ENCODE peak calls at places on chromosomes 4 and X, in nine cellular contexts. One of them, this sample, is unnamed.

GRCh38 chr4:5888222-5888701 is 4.6 kb downstream of the CRMP1 start:
- DNase-seq in fibroblast of lung: no peak
- DNase-seq in IMR-90: no peak
- DNase-seq in NB4: no peak
- DNase-seq in hepatocyte: peak
- DNase-seq in lung: no peak
- DNase-seq in tibial artery: no peak
- DNase-seq in thyroid gland: no peak
- DNase-seq in dorsolateral prefrontal cortex: no peak
- DNase-seq in this sample: no peak

GRCh38 chrX:132958086-132958703 is at the start of gene HS6ST2:
- DNase-seq in hepatocyte: peak
- DNase-seq in NB4: no peak
- DNase-seq in fibroblast of lung: no peak
- DNase-seq in lung: no peak
- DNase-seq in dorsolateral prefrontal cortex: no peak
- DNase-seq in thyroid gland: no peak
- DNase-seq in IMR-90: no peak
- DNase-seq in tibial artery: no peak
- DNase-seq in this sample: no peak

GRCh38 chr4:107034091-107034698 is 1.9 kb downstream of the DKK2 start:
- DNase-seq in fibroblast of lung: peak
- DNase-seq in lung: peak
- DNase-seq in thyroid gland: peak
- DNase-seq in NB4: peak
- DNase-seq in hepatocyte: peak
- DNase-seq in dorsolateral prefrontal cortex: peak
- DNase-seq in IMR-90: no peak
- DNase-seq in tibial artery: peak
- DNase-seq in this sample: peak

GRCh38 chr4:31968842-31969241 is 1248.7 kb downstream of the PCDH7 start:
- DNase-seq in lung: no peak
- DNase-seq in tibial artery: no peak
- DNase-seq in dorsolateral prefrontal cortex: no peak
- DNase-seq in hepatocyte: no peak
- DNase-seq in fibroblast of lung: no peak
- DNase-seq in thyroid gland: no peak
- DNase-seq in IMR-90: no peak
- DNase-seq in NB4: peak
- DNase-seq in this sample: no peak

GRCh38 chr4:5784960-5785611 is 74.1 kb downstream of the EVC start:
- DNase-seq in hepatocyte: no peak
- DNase-seq in lung: no peak
- DNase-seq in tibial artery: no peak
- DNase-seq in dorsolateral prefrontal cortex: no peak
- DNase-seq in IMR-90: no peak
- DNase-seq in fibroblast of lung: no peak
- DNase-seq in thyroid gland: no peak
- DNase-seq in NB4: no peak
- DNase-seq in this sample: peak

GRCh38 chr4:101911616-101912015 is 121.1 kb downstream of the BANK1 start:
- DNase-seq in fibroblast of lung: no peak
- DNase-seq in NB4: no peak
- DNase-seq in hepatocyte: no peak
- DNase-seq in thyroid gland: no peak
- DNase-seq in dorsolateral prefrontal cortex: no peak
- DNase-seq in lung: no peak
- DNase-seq in tibial artery: no peak
- DNase-seq in IMR-90: no peak
- DNase-seq in this sample: no peak

GRCh38 chr4:47482326-47482725 is 2.7 kb upstream of the ATP10D start:
- DNase-seq in lung: no peak
- DNase-seq in tibial artery: no peak
- DNase-seq in dorsolateral prefrontal cortex: no peak
- DNase-seq in NB4: no peak
- DNase-seq in fibroblast of lung: peak
- DNase-seq in IMR-90: peak
- DNase-seq in thyroid gland: no peak
- DNase-seq in hepatocyte: no peak
- DNase-seq in this sample: no peak

GRCh38 chr4:127708985-127709384 is 21.2 kb upstream of the SLC25A31 start:
- DNase-seq in hepatocyte: peak
- DNase-seq in lung: no peak
- DNase-seq in IMR-90: peak
- DNase-seq in NB4: no peak
- DNase-seq in dorsolateral prefrontal cortex: no peak
- DNase-seq in fibroblast of lung: peak
- DNase-seq in tibial artery: no peak
- DNase-seq in thyroid gland: peak
- DNase-seq in this sample: no peak

GRCh38 chr4:140426610-140427103 is 791 bp downstream of the CLGN start:
- DNase-seq in dorsolateral prefrontal cortex: no peak
- DNase-seq in fibroblast of lung: peak
- DNase-seq in NB4: peak
- DNase-seq in thyroid gland: no peak
- DNase-seq in hepatocyte: peak
- DNase-seq in lung: no peak
- DNase-seq in IMR-90: no peak
- DNase-seq in tibial artery: no peak
- DNase-seq in this sample: no peak

GRCh38 chr4:100986360-100986868 is 360.9 kb downstream of the PPP3CA start:
- DNase-seq in hepatocyte: peak
- DNase-seq in lung: no peak
- DNase-seq in fibroblast of lung: peak
- DNase-seq in thyroid gland: peak
- DNase-seq in dorsolateral prefrontal cortex: no peak
- DNase-seq in IMR-90: no peak
- DNase-seq in NB4: no peak
- DNase-seq in tibial artery: no peak
- DNase-seq in this sample: no peak

GRCh38 chrX:100413231-100413630 is 3.2 kb upstream of the PCDH19 start:
- DNase-seq in lung: no peak
- DNase-seq in tibial artery: peak
- DNase-seq in hepatocyte: peak
- DNase-seq in IMR-90: peak
- DNase-seq in fibroblast of lung: peak
- DNase-seq in thyroid gland: peak
- DNase-seq in NB4: peak
- DNase-seq in dorsolateral prefrontal cortex: no peak
- DNase-seq in this sample: no peak

GRCh38 chr4:39342731-39343130 is 23.4 kb downstream of the RFC1 start:
- DNase-seq in tibial artery: no peak
- DNase-seq in thyroid gland: no peak
- DNase-seq in NB4: no peak
- DNase-seq in lung: no peak
- DNase-seq in dorsolateral prefrontal cortex: no peak
- DNase-seq in hepatocyte: no peak
- DNase-seq in fibroblast of lung: no peak
- DNase-seq in IMR-90: no peak
- DNase-seq in this sample: no peak

GRCh38 chrX:41005445-41005992 is 79.7 kb upstream of the USP9X start:
- DNase-seq in hepatocyte: no peak
- DNase-seq in thyroid gland: no peak
- DNase-seq in fibroblast of lung: no peak
- DNase-seq in tibial artery: peak
- DNase-seq in dorsolateral prefrontal cortex: no peak
- DNase-seq in NB4: peak
- DNase-seq in IMR-90: no peak
- DNase-seq in lung: no peak
- DNase-seq in this sample: no peak

GRCh38 chrX:41014776-41015175 is 70.5 kb upstream of the USP9X start:
- DNase-seq in tibial artery: no peak
- DNase-seq in dorsolateral prefrontal cortex: no peak
- DNase-seq in thyroid gland: no peak
- DNase-seq in IMR-90: peak
- DNase-seq in lung: no peak
- DNase-seq in NB4: peak
- DNase-seq in hepatocyte: no peak
- DNase-seq in fibroblast of lung: no peak
- DNase-seq in this sample: no peak

GRCh38 chrX:41010188-41010846 is 74.9 kb upstream of the USP9X start:
- DNase-seq in tibial artery: peak
- DNase-seq in dorsolateral prefrontal cortex: peak
- DNase-seq in NB4: peak
- DNase-seq in thyroid gland: peak
- DNase-seq in lung: peak
- DNase-seq in fibroblast of lung: peak
- DNase-seq in hepatocyte: peak
- DNase-seq in IMR-90: peak
- DNase-seq in this sample: peak

DNA sequence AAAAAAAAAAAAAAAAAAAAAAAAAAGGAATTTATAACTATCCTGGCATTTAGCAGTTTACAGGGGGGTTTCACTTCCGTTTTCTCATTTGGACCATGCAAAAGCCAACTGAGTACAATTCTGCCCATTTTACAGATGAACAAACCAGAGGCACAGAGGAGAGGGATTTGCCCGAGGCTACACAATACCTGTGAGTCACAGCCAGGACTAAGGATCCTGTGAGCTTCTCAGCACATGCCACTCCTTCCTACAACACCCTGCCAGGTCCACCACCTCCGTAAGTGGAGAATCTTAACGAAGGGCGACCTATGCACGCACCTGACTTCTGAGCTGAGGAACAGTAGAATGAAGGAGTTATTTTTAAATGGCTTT is 75.4 kb upstream of the USP9X start:
- DNase-seq in tibial artery: no peak
- DNase-seq in lung: no peak
- DNase-seq in NB4: peak
- DNase-seq in fibroblast of lung: no peak
- DNase-seq in IMR-90: no peak
- DNase-seq in thyroid gland: no peak
- DNase-seq in dorsolateral prefrontal cortex: no peak
- DNase-seq in hepatocyte: no peak
- DNase-seq in this sample: no peak
- H3K4me3 ChIP-seq in tibial artery: peak
- H3K4me3 ChIP-seq in lung: no peak
- H3K4me3 ChIP-seq in NB4: no peak
- H3K4me3 ChIP-seq in fibroblast of lung: peak
- H3K4me3 ChIP-seq in IMR-90: no peak
- H3K4me3 ChIP-seq in thyroid gland: no peak
- H3K4me3 ChIP-seq in dorsolateral prefrontal cortex: peak
- H3K4me3 ChIP-seq in hepatocyte: no peak
- H3K4me3 ChIP-seq in this sample: peak

DNA sequence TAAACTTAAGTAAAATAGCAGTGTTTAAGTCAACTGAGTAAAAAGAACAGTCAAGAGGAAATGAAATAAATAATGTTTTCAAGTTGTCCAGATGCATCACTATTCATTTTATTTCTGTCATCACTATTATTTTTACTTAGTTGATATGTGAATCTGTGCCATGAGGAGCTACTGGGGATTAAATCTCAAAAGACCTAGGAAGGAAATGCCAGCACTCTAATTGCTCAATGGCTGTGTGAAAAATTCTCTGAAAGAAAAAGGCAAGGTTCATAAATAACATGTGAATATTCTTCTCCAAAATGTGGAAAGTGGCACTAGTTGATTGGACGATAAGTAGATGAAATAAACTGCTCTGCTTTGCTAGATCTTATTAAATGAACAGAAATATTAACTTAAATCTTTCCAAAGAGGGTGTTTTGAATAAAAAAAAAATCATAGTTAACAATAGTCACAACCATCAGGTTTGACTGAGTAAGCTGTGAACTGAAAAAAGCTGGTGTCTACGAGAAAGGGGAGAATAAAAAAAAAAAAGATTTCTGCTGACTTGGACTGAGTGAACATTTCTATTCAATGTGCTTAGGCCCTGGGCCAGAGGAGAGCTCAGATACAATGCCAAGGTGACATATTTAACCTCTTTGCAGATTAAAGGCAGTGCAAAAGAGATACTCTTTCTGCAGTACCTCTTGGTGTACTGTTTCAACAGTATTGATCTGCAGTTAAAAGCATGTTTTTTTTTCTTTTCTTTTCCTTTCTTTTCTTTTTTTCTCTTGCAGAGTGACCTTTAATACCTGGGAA is 1.5 kb downstream of the SPARCL1 start:
- DNase-seq in fibroblast of lung: no peak
- DNase-seq in lung: no peak
- DNase-seq in dorsolateral prefrontal cortex: no peak
- DNase-seq in IMR-90: no peak
- DNase-seq in tibial artery: no peak
- DNase-seq in hepatocyte: no peak
- DNase-seq in thyroid gland: peak
- DNase-seq in NB4: no peak
- DNase-seq in this sample: no peak
- H3K4me3 ChIP-seq in fibroblast of lung: no peak
- H3K4me3 ChIP-seq in lung: peak
- H3K4me3 ChIP-seq in dorsolateral prefrontal cortex: peak
- H3K4me3 ChIP-seq in IMR-90: no peak
- H3K4me3 ChIP-seq in tibial artery: peak
- H3K4me3 ChIP-seq in hepatocyte: no peak
- H3K4me3 ChIP-seq in thyroid gland: peak
- H3K4me3 ChIP-seq in NB4: no peak
- H3K4me3 ChIP-seq in this sample: peak

DNA sequence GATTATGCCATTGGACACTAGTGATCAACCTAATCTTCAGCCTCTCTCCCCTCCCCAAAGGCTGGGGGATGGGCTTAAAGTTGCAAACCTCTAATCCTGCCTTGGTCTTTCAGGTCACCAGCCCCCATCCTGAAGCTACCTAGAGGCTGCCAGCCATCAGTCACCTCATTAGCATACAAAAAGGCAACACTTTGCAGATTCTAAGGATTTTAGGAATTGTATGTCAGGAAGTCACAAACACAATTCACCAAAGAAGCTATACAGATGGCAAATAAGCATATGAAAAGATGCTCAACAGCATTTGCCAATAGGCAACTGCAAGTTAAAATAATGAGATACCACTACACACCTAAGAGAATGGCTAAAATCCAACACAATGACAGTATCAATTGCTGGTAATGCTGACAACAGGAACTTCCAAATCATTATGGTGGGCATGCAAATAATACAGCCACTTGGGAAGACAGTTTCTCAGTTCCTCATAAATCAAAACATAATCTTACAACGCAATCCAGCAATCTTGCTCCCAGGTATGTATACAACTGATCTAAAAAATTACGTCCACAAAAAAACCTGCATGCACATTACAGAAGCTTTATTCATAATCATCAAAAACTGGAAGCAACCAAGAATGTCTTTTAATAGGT is 9.0 kb upstream of the PIM2 start:
- DNase-seq in tibial artery: no peak
- DNase-seq in IMR-90: no peak
- DNase-seq in hepatocyte: no peak
- DNase-seq in lung: no peak
- DNase-seq in fibroblast of lung: no peak
- DNase-seq in thyroid gland: no peak
- DNase-seq in dorsolateral prefrontal cortex: no peak
- DNase-seq in NB4: no peak
- DNase-seq in this sample: no peak
- H3K4me3 ChIP-seq in tibial artery: no peak
- H3K4me3 ChIP-seq in IMR-90: no peak
- H3K4me3 ChIP-seq in hepatocyte: no peak
- H3K4me3 ChIP-seq in lung: no peak
- H3K4me3 ChIP-seq in fibroblast of lung: no peak
- H3K4me3 ChIP-seq in thyroid gland: no peak
- H3K4me3 ChIP-seq in dorsolateral prefrontal cortex: no peak
- H3K4me3 ChIP-seq in NB4: no peak
- H3K4me3 ChIP-seq in this sample: no peak

DNA sequence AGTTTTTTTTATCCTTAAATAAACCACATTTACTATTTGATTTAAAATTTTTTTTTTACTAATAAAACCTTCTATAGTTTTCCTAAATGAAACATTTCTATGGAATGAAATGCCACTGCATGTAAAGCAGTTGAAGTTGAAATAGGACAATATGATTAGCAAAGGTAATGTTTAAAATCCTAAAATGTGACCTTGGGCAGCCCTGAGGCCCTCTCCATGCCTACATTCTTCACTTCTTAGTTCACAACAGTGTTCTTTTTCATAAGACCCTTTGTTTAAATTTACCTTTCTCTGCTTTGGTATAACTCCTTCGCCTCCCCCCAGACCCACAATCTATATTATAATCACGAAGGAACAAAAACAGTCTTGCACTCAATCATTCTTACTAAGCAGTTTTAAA is 124.4 kb upstream of the NAP1L5 start:
- DNase-seq in lung: no peak
- DNase-seq in tibial artery: no peak
- DNase-seq in NB4: no peak
- DNase-seq in hepatocyte: no peak
- DNase-seq in thyroid gland: no peak
- DNase-seq in IMR-90: no peak
- DNase-seq in dorsolateral prefrontal cortex: no peak
- DNase-seq in fibroblast of lung: no peak
- DNase-seq in this sample: no peak
- H3K4me3 ChIP-seq in lung: no peak
- H3K4me3 ChIP-seq in tibial artery: peak
- H3K4me3 ChIP-seq in NB4: no peak
- H3K4me3 ChIP-seq in hepatocyte: peak
- H3K4me3 ChIP-seq in thyroid gland: peak
- H3K4me3 ChIP-seq in IMR-90: peak
- H3K4me3 ChIP-seq in dorsolateral prefrontal cortex: peak
- H3K4me3 ChIP-seq in fibroblast of lung: peak
- H3K4me3 ChIP-seq in this sample: peak

This sample was measured in ascending aorta.